ENCODE peak calls at places on chromosomes 5 and 9, in four cellular contexts. A is NT2/D1, V is GM12878, B is K562. Q is an unnamed sample.

GRCh38 chr5:174064171-174064570 is 18.7 kb downstream of the NSG2 start:
- DNase-seq in A (no peak), B (no peak), V (no peak), Q (no peak)

GRCh38 chr5:100904259-100904822 is 1.3 kb upstream of the ST8SIA4 start:
- DNase-seq in A (no peak), V (no peak), B (peak), Q (no peak)

GRCh38 chr5:66826263-66826662 is 230.1 kb downstream of the MAST4 start:
- DNase-seq in B (no peak), A (no peak), V (no peak), Q (no peak)

GRCh38 chr5:169009171-169009570 is 291.8 kb downstream of the SLIT3 start:
- DNase-seq in V (no peak), B (no peak), A (no peak), Q (no peak)

GRCh38 chr5:141654298-141654697 is 3.1 kb upstream of the FCHSD1 start:
- DNase-seq in B (no peak), V (no peak), A (no peak), Q (no peak)

GRCh38 chr9:83339435-83339834 is 198.8 kb downstream of the FRMD3 start:
- DNase-seq in A (no peak), B (no peak), V (no peak), Q (no peak)

GRCh38 chr5:29402270-29402669 is 1791.2 kb upstream of the CDH6 start:
- DNase-seq in B (no peak), V (no peak), A (no peak), Q (no peak)

GRCh38 chr9:3271581-3271980 is 254.2 kb downstream of the RFX3 start:
- DNase-seq in V (no peak), B (no peak), A (no peak), Q (no peak)

DNA sequence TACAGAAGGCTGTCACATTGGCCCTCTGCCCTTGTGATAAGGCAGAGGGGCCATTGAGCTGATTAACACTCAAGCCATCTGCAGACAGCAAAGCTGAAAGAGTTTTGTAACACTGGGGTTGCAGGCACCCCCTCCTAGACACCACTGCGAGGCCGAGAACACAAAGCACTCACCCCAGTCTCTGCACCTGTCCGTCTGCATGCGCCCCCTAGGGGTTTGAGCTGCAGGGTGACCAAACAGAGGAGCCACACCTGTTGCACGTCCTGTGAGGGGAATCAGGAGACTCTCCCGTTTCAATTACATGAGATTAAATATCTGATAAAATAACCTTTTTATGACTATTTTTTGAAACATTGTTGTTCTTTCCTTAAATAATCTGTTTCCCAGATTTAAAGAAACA is 1180.4 kb downstream of the CDH9 start:
- DNase-seq in A (peak), B (peak), V (no peak), Q (no peak)
- TF ChIP-seq ZNF274 in A (no peak), B (no peak), V (no peak), Q (no peak)

DNA sequence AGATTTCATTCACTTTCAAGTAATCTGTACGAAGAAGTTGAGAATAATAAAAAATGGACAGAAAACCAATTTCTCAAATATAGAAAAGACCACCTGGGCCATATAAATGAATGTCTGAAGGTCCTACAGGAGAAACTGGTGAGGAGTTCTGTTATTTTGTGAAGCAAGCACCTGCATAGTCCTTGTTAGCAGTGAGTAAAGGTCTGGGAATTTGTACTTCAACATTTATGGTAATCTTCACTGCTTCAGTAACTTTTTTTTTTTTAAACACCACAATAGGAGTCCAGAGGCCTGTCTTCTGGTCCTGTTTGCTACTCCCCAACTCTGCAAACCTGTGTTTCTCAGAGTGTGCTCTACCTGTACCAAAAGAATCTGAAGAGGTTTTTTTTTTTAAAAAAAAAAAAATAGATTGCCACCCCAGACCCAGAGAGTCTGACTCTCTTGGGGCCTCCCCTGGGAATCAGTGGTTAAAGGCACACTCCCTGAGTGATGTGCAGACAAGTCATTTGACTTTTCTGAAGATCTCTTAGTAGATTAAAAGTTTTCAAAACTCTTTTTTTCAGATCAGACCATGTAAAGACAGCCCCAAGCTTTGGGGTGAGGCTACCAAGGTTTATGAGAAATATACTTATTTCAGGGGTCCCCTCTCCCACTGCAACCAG is 55.5 kb downstream of the FAM81B start:
- DNase-seq in V (no peak), B (no peak), A (no peak), Q (no peak)
- TF ChIP-seq ZNF274 in V (no peak), B (no peak), A (no peak), Q (no peak)

DNA sequence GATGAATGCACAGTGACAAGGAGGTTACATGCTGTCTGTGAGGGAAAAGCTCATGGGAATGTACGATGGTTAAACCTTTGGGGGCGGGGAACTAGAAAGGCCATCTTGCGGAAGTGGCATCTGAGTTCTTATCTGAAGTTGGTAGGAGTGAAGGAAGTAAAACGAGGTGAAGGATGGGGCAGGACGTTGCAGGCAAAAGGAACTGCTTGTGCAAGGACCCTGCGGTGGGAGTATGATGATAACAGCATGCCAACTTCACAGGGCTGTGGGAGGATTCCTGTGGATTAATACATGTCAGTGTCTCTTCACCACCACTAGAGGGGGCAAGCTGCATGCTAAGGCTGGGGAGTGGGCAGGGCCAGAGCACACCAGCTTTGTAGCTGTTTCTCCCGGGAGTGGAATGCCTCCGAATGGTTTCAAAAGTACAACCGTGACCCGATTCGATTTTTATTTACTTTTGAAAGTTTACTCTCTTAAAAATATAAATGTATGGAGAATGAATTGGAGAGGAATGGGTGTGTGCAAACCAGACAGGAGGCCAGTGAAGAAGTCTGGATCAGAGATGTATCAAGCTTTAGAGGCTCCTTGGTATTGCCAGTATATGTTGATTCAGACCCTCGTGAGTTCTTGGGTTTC is 62.5 kb downstream of the CYFIP2 start:
- DNase-seq in A (peak), B (peak), V (no peak), Q (peak)
- TF ChIP-seq ZNF274 in A (no peak), B (no peak), V (no peak), Q (no peak)

GRCh38 chr9:135502168-135502872 is 1.8 kb downstream of the MRPS2 start:
- DNase-seq in A (no peak), B (no peak), V (no peak), Q (no peak)
- TF ChIP-seq ZNF274 in A (no peak), B (no peak), V (no peak), Q (no peak)

GRCh38 chr5:73106335-73106734 is 14.0 kb upstream of the TMEM171 start:
- DNase-seq in B (no peak), A (no peak), V (no peak), Q (no peak)
- TF ChIP-seq ZNF274 in B (no peak), A (no peak), V (no peak), Q (no peak)

DNA sequence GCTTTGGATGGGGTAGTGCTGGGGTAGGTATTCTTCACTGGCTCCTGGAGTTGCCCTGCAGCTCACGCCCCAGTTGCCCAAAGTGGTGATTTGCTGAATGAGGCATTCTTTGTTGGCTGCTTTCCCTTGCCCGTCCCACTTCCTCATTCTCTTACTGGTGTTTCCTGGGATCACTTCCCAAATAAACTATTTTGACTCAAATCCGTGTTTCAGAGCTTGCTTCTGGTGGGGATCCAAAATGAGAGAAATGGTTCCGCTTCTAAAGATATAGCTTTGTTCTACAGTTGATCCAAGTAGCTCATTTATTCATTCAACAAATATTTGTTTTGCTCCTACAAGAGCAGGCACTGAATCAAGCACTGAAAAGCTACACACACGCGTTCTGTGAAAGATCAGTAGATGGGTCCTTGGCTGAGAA is 142.9 kb upstream of the RANBP3L start:
- DNase-seq in A (no peak), V (no peak), B (no peak), Q (no peak)
- TF ChIP-seq ZNF274 in A (no peak), V (no peak), B (no peak), Q (no peak)

GRCh38 chr9:72457366-72457765 is 64.0 kb upstream of the TMC1 start:
- DNase-seq in B (no peak), V (no peak), A (no peak), Q (no peak)

GRCh38 chr9:72458153-72458552 is 63.3 kb upstream of the TMC1 start:
- DNase-seq in A (no peak), V (no peak), B (no peak), Q (no peak)

GRCh38 chr9:72453797-72454196 is 67.6 kb upstream of the TMC1 start:
- DNase-seq in B (no peak), V (no peak), A (no peak), Q (no peak)

GRCh38 chr9:72459308-72459707 is 62.1 kb upstream of the TMC1 start:
- DNase-seq in V (no peak), B (no peak), A (no peak), Q (no peak)

DNA sequence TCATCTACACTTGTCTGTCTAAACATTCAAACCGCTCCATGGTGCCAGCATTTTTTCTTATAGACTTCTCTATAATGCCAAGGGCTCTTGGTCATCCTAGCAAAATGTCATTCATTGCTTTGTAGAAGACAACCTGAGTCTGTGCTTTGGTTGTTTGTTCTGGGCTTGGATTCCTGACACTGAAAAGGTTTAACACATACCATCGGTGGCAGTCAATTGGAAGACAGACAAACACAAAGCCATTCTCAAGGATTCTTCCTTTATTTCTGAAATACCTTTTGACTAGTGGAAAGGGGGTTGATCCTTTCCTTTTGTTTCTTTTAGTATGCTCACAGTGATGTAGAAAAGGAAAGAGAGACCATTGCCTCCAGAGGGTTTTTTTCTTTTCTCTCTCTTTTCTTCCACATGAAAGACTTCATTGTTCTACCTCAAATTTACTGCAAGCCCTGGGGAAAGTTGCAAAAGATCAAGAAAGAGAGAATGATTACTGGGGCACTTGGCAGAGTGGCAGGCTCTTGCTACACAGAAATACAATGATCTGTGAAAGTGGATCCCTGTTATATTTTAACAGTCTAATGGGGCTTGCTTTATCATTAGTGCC is 66.4 kb upstream of the TMC1 start:
- DNase-seq in A (peak), V (no peak), B (no peak), Q (no peak)
- TF ChIP-seq ZNF274 in A (no peak), V (no peak), B (no peak), Q (no peak)